ENCODE peak calls at places on chromosomes 11 and 22, in six cellular contexts. One of them, this sample, is unnamed.

GRCh38 chr11:123494195-123495050 is 64.4 kb downstream of the GRAMD1B start:
- DNase-seq in hepatic stellate cell: no peak
- DNase-seq in progenitor cell of endocrine pancreas: no peak
- DNase-seq in AG10803: peak
- DNase-seq in dorsolateral prefrontal cortex: no peak
- DNase-seq in lung: no peak
- DNase-seq in this sample: no peak

GRCh38 chr11:8266246-8267241 is 2.9 kb upstream of the LMO1 start:
- DNase-seq in hepatic stellate cell: no peak
- DNase-seq in progenitor cell of endocrine pancreas: no peak
- DNase-seq in AG10803: no peak
- DNase-seq in dorsolateral prefrontal cortex: peak
- DNase-seq in lung: no peak
- DNase-seq in this sample: no peak

GRCh38 chr22:44693756-44694155 is 8.2 kb upstream of the PRR5 start:
- DNase-seq in hepatic stellate cell: no peak
- DNase-seq in progenitor cell of endocrine pancreas: no peak
- DNase-seq in AG10803: no peak
- DNase-seq in dorsolateral prefrontal cortex: no peak
- DNase-seq in lung: no peak
- DNase-seq in this sample: no peak

GRCh38 chr11:14541180-14541579 is 21.0 kb upstream of the PSMA1 start:
- DNase-seq in hepatic stellate cell: no peak
- DNase-seq in progenitor cell of endocrine pancreas: no peak
- DNase-seq in AG10803: no peak
- DNase-seq in dorsolateral prefrontal cortex: no peak
- DNase-seq in lung: no peak
- DNase-seq in this sample: no peak

GRCh38 chr22:46547883-46548244 is 10.4 kb upstream of the CELSR1 start:
- DNase-seq in hepatic stellate cell: peak
- DNase-seq in progenitor cell of endocrine pancreas: no peak
- DNase-seq in AG10803: peak
- DNase-seq in dorsolateral prefrontal cortex: no peak
- DNase-seq in lung: peak
- DNase-seq in this sample: peak

GRCh38 chr11:65437436-65438227 is 15.0 kb downstream of the NEAT1 start:
- DNase-seq in hepatic stellate cell: no peak
- DNase-seq in progenitor cell of endocrine pancreas: no peak
- DNase-seq in AG10803: peak
- DNase-seq in dorsolateral prefrontal cortex: no peak
- DNase-seq in lung: no peak
- DNase-seq in this sample: no peak

GRCh38 chr11:115104851-115105453 is 399.3 kb downstream of the CADM1 start:
- DNase-seq in hepatic stellate cell: no peak
- DNase-seq in progenitor cell of endocrine pancreas: no peak
- DNase-seq in AG10803: no peak
- DNase-seq in dorsolateral prefrontal cortex: no peak
- DNase-seq in lung: no peak
- DNase-seq in this sample: no peak

GRCh38 chr11:118572914-118573550 is 823 bp downstream of the ARCN1 start:
- DNase-seq in hepatic stellate cell: peak
- DNase-seq in progenitor cell of endocrine pancreas: no peak
- DNase-seq in AG10803: peak
- DNase-seq in dorsolateral prefrontal cortex: no peak
- DNase-seq in lung: no peak
- DNase-seq in this sample: no peak

GRCh38 chr11:3077846-3078440 is 20.7 kb upstream of the CARS1 start:
- DNase-seq in hepatic stellate cell: no peak
- DNase-seq in progenitor cell of endocrine pancreas: no peak
- DNase-seq in AG10803: no peak
- DNase-seq in dorsolateral prefrontal cortex: no peak
- DNase-seq in lung: no peak
- DNase-seq in this sample: no peak

GRCh38 chr11:44158384-44158783 is 62.9 kb downstream of the EXT2 start:
- DNase-seq in hepatic stellate cell: no peak
- DNase-seq in progenitor cell of endocrine pancreas: no peak
- DNase-seq in AG10803: no peak
- DNase-seq in dorsolateral prefrontal cortex: no peak
- DNase-seq in lung: no peak
- DNase-seq in this sample: no peak

GRCh38 chr11:81578571-81578970 is 1155.1 kb downstream of the FAM181B start:
- DNase-seq in hepatic stellate cell: no peak
- DNase-seq in progenitor cell of endocrine pancreas: no peak
- DNase-seq in AG10803: no peak
- DNase-seq in dorsolateral prefrontal cortex: no peak
- DNase-seq in lung: no peak
- DNase-seq in this sample: no peak

GRCh38 chr11:1502971-1503707 is 16.6 kb upstream of the MOB2 start:
- DNase-seq in hepatic stellate cell: no peak
- DNase-seq in progenitor cell of endocrine pancreas: no peak
- DNase-seq in AG10803: no peak
- DNase-seq in dorsolateral prefrontal cortex: peak
- DNase-seq in lung: no peak
- DNase-seq in this sample: no peak

GRCh38 chr11:97742717-97743116 is 1278.0 kb upstream of the CNTN5 start:
- DNase-seq in hepatic stellate cell: no peak
- DNase-seq in progenitor cell of endocrine pancreas: no peak
- DNase-seq in AG10803: no peak
- DNase-seq in dorsolateral prefrontal cortex: no peak
- DNase-seq in lung: no peak
- DNase-seq in this sample: no peak

GRCh38 chr11:130001491-130002351 is 914 bp downstream of the PRDM10 start:
- DNase-seq in hepatic stellate cell: peak
- DNase-seq in progenitor cell of endocrine pancreas: no peak
- DNase-seq in AG10803: peak
- DNase-seq in dorsolateral prefrontal cortex: peak
- DNase-seq in lung: peak
- DNase-seq in this sample: peak